ENCODE peak calls at places on chromosomes 7 and 10, in seven cellular contexts. U is LHCN-M2, A is small intestine, Q is aorta, E is NCI-H748 treated with DMSO at 0.1 percent for 48 hours, X is H7, B is fibroblast of gingiva. F is an unnamed sample.

GRCh38 chr7:111238891-111239290 is 148.0 kb downstream of the LRRN3 start:
- DNase-seq in A (peak; percentile 3), Q (no peak), X (no peak), E (no peak), B (no peak), U (no peak), F (no peak)

GRCh38 chr10:76491216-76491615 is 1059.8 kb downstream of the LRMDA start:
- DNase-seq in B (no peak), E (no peak), X (no peak), U (peak; percentile 13), Q (no peak), A (no peak), F (no peak)

GRCh38 chr10:30345611-30346010 is 3.5 kb downstream of the MTPAP start:
- DNase-seq in B (no peak), E (no peak), A (no peak), Q (no peak), X (no peak), U (peak; percentile 52), F (no peak)

GRCh38 chr10:116526219-116526618 is 19.5 kb upstream of the PNLIP start:
- DNase-seq in Q (no peak), X (no peak), E (no peak), B (no peak), U (peak; percentile 14), A (no peak), F (no peak)

GRCh38 chr7:110839866-110840265 is 251.1 kb upstream of the LRRN3 start:
- DNase-seq in B (peak; percentile 51), A (peak; percentile 3), X (no peak), E (peak; percentile 68), U (peak; percentile 40), Q (no peak), F (peak; percentile 18)

GRCh38 chr7:26398436-26399308 is 107.0 kb downstream of the SNX10 start:
- DNase-seq in U (peak; percentile 14), X (peak; percentile 93), E (peak; percentile 55), A (peak; percentile 13), Q (peak; percentile 81), B (peak; percentile 6), F (peak; percentile 94)

GRCh38 chr7:15929406-15929805 is 242.9 kb upstream of the MEOX2 start:
- DNase-seq in B (no peak), U (no peak), X (no peak), E (no peak), A (no peak), Q (no peak), F (no peak)

GRCh38 chr7:108351715-108352114 is 104.5 kb downstream of the NRCAM start:
- DNase-seq in U (peak; percentile 71), Q (no peak), A (no peak), B (peak; percentile 63), E (peak; percentile 80), X (no peak), F (no peak)

GRCh38 chr7:106778656-106779250 is 86.3 kb upstream of the PIK3CG start:
- DNase-seq in E (no peak), A (no peak), Q (no peak), B (no peak), X (no peak), U (peak; percentile 69), F (no peak)

GRCh38 chr7:100200693-100201092 is 19.1 kb upstream of the PVRIG start:
- DNase-seq in X (peak; percentile 16), B (no peak), U (no peak), Q (no peak), E (no peak), A (peak; percentile 77), F (no peak)

F was measured in NAMALWA.